ENCODE peak calls at places on chromosomes 4 and X, in eight cellular contexts. U, M, H, C, B, A, W and Y are unnamed samples. For H3K36me3, the result is how much of the 10 kb centered on the place peaks cover.

GRCh38 chr4:170014359-170015008 is 11.7 kb downstream of the MFAP3L start:
- DNase-seq in W (peak), H (no peak), A (no peak), B (no peak), U (no peak), C (no peak), M (no peak), Y (no peak)

GRCh38 chrX:131728295-131729145 is 184.6 kb downstream of the OR13H1 start:
- DNase-seq in M (peak), U (no peak), C (no peak), W (peak), B (peak), A (no peak), H (peak), Y (peak)

GRCh38 chrX:133294126-133294525 is 76.0 kb upstream of the TFDP3 start:
- DNase-seq in H (no peak), B (no peak), C (no peak), U (no peak), W (no peak), M (no peak), A (no peak), Y (no peak)

GRCh38 chr4:118034061-118034785 is at the start of gene NDST3:
- DNase-seq in U (peak), B (peak), C (peak), A (peak), M (peak), H (no peak), W (peak), Y (no peak)

GRCh38 chr4:124044330-124044729 is 647.7 kb downstream of the SPRY1 start:
- DNase-seq in A (no peak), B (no peak), H (no peak), W (no peak), U (no peak), C (no peak), M (no peak), Y (no peak)

GRCh38 chrX:68989865-68990606 is 161.2 kb downstream of the EFNB1 start:
- DNase-seq in C (no peak), B (peak), M (no peak), H (no peak), A (no peak), U (peak), W (peak), Y (peak)

GRCh38 chr4:78599931-78600375 is 48.4 kb downstream of the ANXA3 start:
- DNase-seq in M (no peak), A (no peak), W (peak), U (no peak), C (peak), H (no peak), B (no peak), Y (no peak)

GRCh38 chrX:30875957-30876356 is 13.1 kb downstream of the TAB3 start:
- DNase-seq in U (no peak), H (no peak), M (no peak), W (no peak), B (no peak), A (no peak), C (no peak), Y (no peak)

GRCh38 chr4:55175779-55176231 is 50.4 kb upstream of the KDR start:
- DNase-seq in M (no peak), A (peak), B (no peak), U (peak), C (no peak), H (no peak), W (no peak), Y (no peak)

GRCh38 chr4:121243476-121243875 is 79.4 kb upstream of the TNIP3 start:
- DNase-seq in M (no peak), B (no peak), C (no peak), W (no peak), H (no peak), U (no peak), A (no peak), Y (no peak)

GRCh38 chrX:18964026-18964425 is 19.9 kb downstream of the PHKA2 start:
- DNase-seq in B (no peak), W (no peak), H (no peak), A (no peak), M (no peak), C (no peak), U (no peak), Y (no peak)

GRCh38 chrX:51894697-51895336 is 1.4 kb downstream of the MAGED1 start:
- DNase-seq in W (peak), C (no peak), B (no peak), M (no peak), U (peak), H (no peak), A (no peak), Y (no peak)

GRCh38 chr4:157005193-157005592 is 33.6 kb upstream of the PDGFC start:
- DNase-seq in W (no peak), B (no peak), U (no peak), H (no peak), M (no peak), A (no peak), C (no peak), Y (no peak)

GRCh38 chr4:6183740-6184139 is 16.6 kb downstream of the JAKMIP1 start:
- DNase-seq in M (no peak), C (no peak), U (no peak), B (no peak), A (no peak), W (no peak), H (no peak), Y (no peak)
- TF ChIP-seq POLR2AphosphoS5 in M (no peak), C (no peak), U (no peak), B (no peak), A (no peak), W (no peak), H (no peak), Y (no peak)

DNA sequence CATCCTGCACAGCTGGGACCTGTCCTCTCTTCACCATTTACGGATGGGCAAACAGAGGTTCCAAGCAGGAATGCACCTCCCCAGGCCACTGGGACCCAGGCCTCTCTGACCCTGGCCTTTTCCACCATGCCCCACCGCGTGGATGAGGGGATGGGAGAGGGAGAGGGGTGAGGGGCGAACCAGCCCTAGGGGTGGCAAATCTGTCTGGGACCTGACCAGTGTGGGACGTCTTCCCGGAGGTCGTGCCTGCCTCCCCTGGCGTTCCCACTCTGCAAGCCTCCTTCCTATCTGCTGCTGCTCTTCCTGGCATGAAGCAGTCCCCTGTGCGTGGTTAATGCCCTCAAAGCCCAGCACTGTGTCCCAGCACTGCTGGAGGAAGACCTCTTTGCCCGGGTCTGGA is 35.9 kb downstream of the ABLIM2 start:
- DNase-seq in B (no peak), C (no peak), U (no peak), W (no peak), A (no peak), M (no peak), H (no peak), Y (no peak)
- H3K36me3 ChIP-seq in B (under half), C (under half), U (under half), W (under half), A (under half), M (under half), H (under half), Y (under half)

GRCh38 chrX:123755107-123755506 is 22.3 kb upstream of the THOC2 start:
- DNase-seq in U (no peak), H (no peak), M (no peak), C (no peak), W (no peak), B (no peak), A (no peak), Y (no peak)

GRCh38 chrX:123753656-123754350 is 21.0 kb upstream of the THOC2 start:
- DNase-seq in U (no peak), C (no peak), H (no peak), B (no peak), W (no peak), A (no peak), M (no peak), Y (no peak)

GRCh38 chrX:123756320-123756719 is 23.5 kb upstream of the THOC2 start:
- DNase-seq in C (no peak), A (no peak), W (no peak), M (no peak), B (no peak), H (no peak), U (no peak), Y (no peak)
- TF ChIP-seq POLR2AphosphoS5 in C (no peak), A (no peak), W (no peak), M (no peak), B (no peak), H (no peak), U (no peak), Y (no peak)

DNA sequence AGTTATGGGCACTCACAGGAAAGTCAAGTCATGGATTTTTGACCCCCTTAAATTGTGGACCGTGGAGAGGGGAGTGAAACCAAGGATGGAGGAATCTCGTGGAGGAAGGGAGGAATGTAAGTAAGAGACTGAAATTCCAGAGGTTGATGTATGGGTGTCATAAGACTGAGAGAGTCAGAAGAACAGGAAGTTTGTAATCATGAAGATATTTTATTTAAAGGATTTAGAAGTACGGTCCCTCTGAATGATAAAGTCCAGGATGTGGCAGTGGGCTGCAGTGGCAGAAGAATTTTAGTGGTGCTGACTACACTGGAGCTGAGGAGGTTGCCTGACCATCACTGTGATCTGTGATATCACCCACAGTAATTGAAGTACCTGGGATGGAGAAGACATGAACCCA is 57.8 kb downstream of the DCLK2 start:
- DNase-seq in M (no peak), A (no peak), U (no peak), H (no peak), W (no peak), B (no peak), C (no peak), Y (no peak)
- H3K36me3 ChIP-seq in M (under half), A (under half), U (under half), H (under half), W (under half), B (under half), C (under half), Y (under half)

DNA sequence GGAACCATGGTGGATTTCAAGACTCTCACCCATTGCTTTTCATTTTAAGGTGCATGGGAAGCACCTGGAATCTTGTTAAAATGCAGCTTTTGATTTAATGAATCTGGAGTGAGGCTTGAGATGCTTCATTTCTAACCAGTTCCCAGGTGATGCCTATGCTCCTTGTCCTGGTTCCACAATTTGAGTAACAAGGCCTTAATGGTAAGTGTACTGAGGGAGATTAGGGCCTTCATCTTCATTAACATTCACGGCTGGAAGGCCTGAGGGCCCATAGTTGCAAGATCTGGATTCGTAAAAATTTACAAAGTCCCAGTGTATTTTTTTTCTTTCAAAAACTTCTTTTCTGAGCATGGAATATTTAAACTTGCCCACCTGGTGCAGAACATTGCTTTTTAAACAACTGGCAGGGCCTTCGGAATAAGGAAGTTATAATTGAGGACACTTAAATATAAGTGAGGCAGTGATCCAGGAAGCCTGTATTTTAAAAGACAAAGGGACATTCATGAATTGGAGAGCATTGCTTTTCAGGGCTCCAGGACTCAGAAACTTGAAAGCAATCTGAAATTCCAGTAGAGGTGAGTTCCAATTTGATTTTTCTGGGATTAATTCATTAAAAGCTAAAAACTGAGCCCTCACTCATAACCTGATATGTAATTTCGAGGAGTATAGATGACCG is 77.8 kb downstream of the NPNT start:
- DNase-seq in B (no peak), U (peak), A (no peak), C (no peak), H (no peak), W (no peak), M (no peak), Y (no peak)
- TF ChIP-seq POLR2AphosphoS5 in B (no peak), U (no peak), A (no peak), C (no peak), H (no peak), W (no peak), M (no peak), Y (no peak)

DNA sequence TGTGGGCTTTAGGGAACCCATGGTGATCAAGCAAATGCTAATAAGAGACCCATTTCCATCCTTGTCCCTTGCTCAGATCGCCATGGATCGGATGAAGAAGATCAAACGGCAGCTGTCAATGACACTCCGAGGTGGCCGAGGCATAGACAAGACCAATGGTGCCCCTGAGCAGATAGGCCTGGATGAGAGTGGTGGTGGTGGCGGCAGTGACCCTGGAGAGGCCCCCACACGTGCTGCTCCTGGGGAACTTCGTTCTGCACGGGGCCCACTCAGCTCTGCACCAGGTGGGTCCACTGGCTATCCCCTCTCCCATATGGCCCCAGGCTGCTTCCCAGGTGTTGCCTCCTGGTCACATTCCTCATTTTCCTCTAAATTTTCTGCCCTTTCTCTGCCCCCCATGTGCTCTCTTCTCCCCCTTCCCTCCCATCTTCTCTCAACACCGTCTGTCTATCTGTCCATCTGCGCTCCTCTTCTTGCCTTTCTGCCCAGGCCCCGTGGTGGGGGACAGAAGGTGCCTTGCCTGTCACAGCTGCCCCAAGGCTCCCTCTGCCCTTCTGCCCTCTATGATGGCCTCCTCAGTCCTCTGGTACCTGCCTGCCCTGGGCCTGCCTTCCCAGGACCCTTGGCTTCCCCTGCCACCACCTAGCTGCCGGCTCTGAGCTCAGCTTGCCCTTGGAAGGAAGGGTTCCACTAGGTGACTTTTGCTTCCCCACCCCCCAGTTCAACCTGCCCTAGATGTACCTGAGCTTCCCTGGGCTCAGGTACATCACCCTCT is 5.2 kb downstream of the CDK16 start:
- DNase-seq in H (peak), W (no peak), M (peak), C (no peak), A (no peak), U (no peak), B (no peak), Y (no peak)
- H3K36me3 ChIP-seq in H (half or more), W (half or more), M (half or more), C (half or more), A (under half), U (under half), B (half or more), Y (under half)

GRCh38 chr4:79959652-79960051 is 113.4 kb downstream of the ANTXR2 start:
- DNase-seq in W (no peak), M (no peak), A (no peak), U (peak), H (no peak), B (no peak), C (no peak), Y (no peak)
- TF ChIP-seq POLR2AphosphoS5 in W (no peak), M (no peak), A (no peak), U (no peak), H (no peak), B (no peak), C (no peak), Y (no peak)

DNA sequence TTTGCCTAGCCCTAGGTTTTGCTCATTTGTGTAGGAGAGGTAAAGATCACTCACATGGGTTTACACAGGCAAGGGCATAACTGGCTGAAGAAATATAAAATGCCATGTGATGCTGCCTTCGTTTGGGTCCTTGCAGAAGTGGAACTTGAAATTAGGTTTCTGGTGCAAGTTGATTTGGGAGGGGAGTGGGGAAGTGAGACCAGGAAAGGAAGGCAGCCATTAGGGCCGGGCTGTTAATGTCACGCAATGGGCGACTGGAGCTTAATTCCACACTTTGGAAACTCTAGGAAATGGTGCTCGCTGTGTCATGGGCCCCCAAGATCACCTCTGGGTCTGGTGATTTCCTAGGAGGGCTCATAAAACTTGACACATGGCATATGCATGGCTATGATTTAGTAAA is 14.5 kb downstream of the CLCN4 start:
- DNase-seq in W (no peak), U (no peak), C (no peak), M (no peak), A (no peak), B (no peak), H (no peak), Y (no peak)
- H3K36me3 ChIP-seq in W (under half), U (under half), C (under half), M (under half), A (under half), B (under half), H (under half), Y (under half)

GRCh38 chrX:154372612-154373022 is 1.8 kb downstream of the FLNA start:
- DNase-seq in M (no peak), H (no peak), W (no peak), A (no peak), C (peak), U (no peak), B (no peak), Y (no peak)
- TF ChIP-seq POLR2AphosphoS5 in M (no peak), H (no peak), W (no peak), A (no peak), C (no peak), U (no peak), B (no peak), Y (no peak)

DNA sequence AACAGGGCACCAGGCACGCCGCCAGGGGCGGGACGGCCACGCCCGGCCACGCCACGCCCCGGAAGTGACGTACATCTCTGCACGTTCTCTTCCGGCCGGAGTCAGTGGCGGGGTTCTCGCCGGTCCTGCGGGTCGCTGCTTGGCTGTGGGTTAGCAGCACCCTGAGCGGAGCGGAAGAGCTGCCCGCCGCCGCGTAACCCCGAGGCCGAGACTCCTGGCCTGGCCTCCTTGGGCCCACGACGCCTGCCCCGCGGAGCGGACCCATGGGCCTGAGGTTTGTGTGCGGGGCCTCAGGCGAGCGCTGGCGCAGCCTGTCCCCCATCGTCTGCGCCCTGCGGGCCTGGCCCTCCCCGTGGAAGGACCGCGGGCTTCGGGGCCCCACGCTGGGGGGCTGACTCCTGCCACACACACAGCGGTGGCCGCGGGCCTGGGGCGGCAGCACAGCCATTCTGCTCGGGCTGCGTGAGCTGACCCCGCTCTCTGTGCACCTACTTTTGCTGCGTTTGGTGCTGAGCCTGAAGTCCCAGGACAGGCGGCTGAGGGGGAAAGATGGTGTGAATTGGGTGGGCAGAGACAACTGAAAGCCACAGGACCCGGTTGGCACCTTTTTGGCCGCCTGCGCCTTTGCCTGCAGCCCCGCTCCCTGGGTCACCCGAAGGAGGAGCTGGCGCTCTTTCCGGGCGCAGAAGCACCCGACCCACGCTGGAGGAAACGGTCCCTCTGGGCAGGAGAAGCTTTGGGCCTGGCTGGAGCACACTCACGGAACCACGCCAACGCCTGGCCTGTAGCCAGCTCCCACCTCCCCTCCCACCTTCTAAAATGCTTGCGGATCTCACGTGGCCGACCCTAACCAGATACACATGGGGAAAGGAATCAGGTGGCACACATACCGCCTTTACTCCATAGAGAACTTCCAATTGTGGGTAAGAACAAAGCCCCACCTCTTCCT is 28.1 kb downstream of the NOP14 start:
- DNase-seq in U (peak), M (peak), C (peak), A (peak), B (peak), H (peak), W (peak), Y (no peak)
- H3K36me3 ChIP-seq in U (under half), M (under half), C (half or more), A (under half), B (half or more), H (under half), W (half or more), Y (under half)